ENCODE peak calls at places on chromosomes 2 and 18, in eight cellular contexts. A is HL-60; L is left ventricle myocardium inferior; N is mesenteric fat pad; H is D341Med; C is effector memory CD4-positive, alpha-beta T cell; O is activated CD4-positive, alpha-beta T cell treated with anti-CD3 and anti-CD28 coated beads, Interleukin-2, amount 10 ng/mL, durations not matched to agents 7 days and 5 days; X is EL. W is an unnamed sample.

GRCh38 chr2:45754087-45755015 is 102.9 kb downstream of the PRKCE start:
- DNase-seq in A (no peak), X (no peak), H (no peak), C (no peak), L (no peak), O (no peak), N (no peak), W (no peak)

GRCh38 chr2:8496079-8496478 is 185.8 kb upstream of the ID2 start:
- DNase-seq in X (no peak), L (no peak), C (no peak), A (no peak), N (no peak), O (no peak), H (no peak), W (no peak)

GRCh38 chr18:44996261-44996660 is 315.6 kb downstream of the SETBP1 start:
- DNase-seq in C (no peak), L (no peak), A (peak), O (no peak), X (no peak), N (no peak), H (no peak), W (no peak)

GRCh38 chr2:167355796-167356195 is 467.5 kb downstream of the XIRP2 start:
- DNase-seq in H (no peak), O (no peak), N (no peak), L (no peak), C (no peak), X (no peak), A (no peak), W (no peak)

GRCh38 chr2:38158361-38159128 is 82.6 kb upstream of the CYP1B1 start:
- DNase-seq in N (no peak), H (no peak), A (no peak), X (no peak), C (no peak), O (no peak), L (no peak), W (no peak)

GRCh38 chr2:49861821-49862220 is 707.5 kb upstream of the FSHR start:
- DNase-seq in O (no peak), N (no peak), X (no peak), A (no peak), L (no peak), H (no peak), C (no peak), W (no peak)

GRCh38 chr18:46275370-46275769 is 171.2 kb downstream of the HAUS1 start:
- DNase-seq in A (no peak), L (no peak), C (no peak), N (no peak), H (no peak), X (no peak), O (no peak), W (no peak)

GRCh38 chr18:61031626-61032025 is 301.6 kb upstream of the CDH20 start:
- DNase-seq in O (no peak), L (no peak), N (no peak), C (no peak), X (no peak), H (no peak), A (no peak), W (no peak)

GRCh38 chr2:189096769-189097447 is 82.7 kb downstream of the COL5A2 start:
- DNase-seq in C (no peak), O (no peak), L (no peak), A (no peak), H (no peak), X (peak), N (no peak), W (no peak)

GRCh38 chr2:70921839-70922590 is 13.7 kb upstream of the ATP6V1B1 start:
- DNase-seq in C (no peak), A (no peak), N (peak), O (no peak), L (no peak), H (no peak), X (peak), W (peak)

GRCh38 chr2:202545523-202545922 is 89.2 kb upstream of the FAM117B start:
- DNase-seq in X (no peak), A (no peak), N (no peak), L (no peak), O (no peak), H (no peak), C (no peak), W (no peak)

GRCh38 chr2:48719480-48720177 is 35.9 kb downstream of the LHCGR start:
- DNase-seq in O (no peak), C (no peak), H (no peak), N (no peak), A (no peak), X (no peak), L (no peak), W (no peak)

GRCh38 chr18:79507546-79508480 is 112.1 kb downstream of the NFATC1 start:
- DNase-seq in L (peak), N (peak), C (no peak), X (peak), O (no peak), A (peak), H (no peak), W (peak)

GRCh38 chr2:54416166-54416798 is 39.8 kb upstream of the SPTBN1 start:
- DNase-seq in N (no peak), O (no peak), H (no peak), L (peak), A (no peak), C (no peak), X (peak), W (no peak)

GRCh38 chr2:164039270-164039669 is 303.5 kb upstream of the FIGN start:
- DNase-seq in O (no peak), C (no peak), X (no peak), L (no peak), N (no peak), H (no peak), A (no peak), W (no peak)

GRCh38 chr2:74985983-74986382 is 27.5 kb downstream of the POLE4 start:
- DNase-seq in N (no peak), C (no peak), H (no peak), L (peak), O (no peak), A (no peak), X (no peak), W (no peak)

GRCh38 chr18:50656396-50656795 is 96.5 kb downstream of the MAPK4 start:
- DNase-seq in H (no peak), C (no peak), A (no peak), L (no peak), O (no peak), N (no peak), X (peak), W (no peak)

GRCh38 chr18:63505566-63506335 is 29.0 kb downstream of the SERPINB5 start:
- DNase-seq in A (no peak), O (peak), X (peak), L (no peak), N (no peak), H (peak), C (no peak), W (no peak)

GRCh38 chr18:13303761-13304364 is 85.3 kb downstream of the LDLRAD4 start:
- DNase-seq in A (no peak), C (no peak), X (no peak), L (no peak), H (no peak), N (no peak), O (no peak), W (no peak)

GRCh38 chr2:66271777-66272176 is 163.1 kb upstream of the MEIS1 start:
- DNase-seq in C (no peak), X (no peak), N (no peak), L (no peak), A (no peak), O (no peak), H (no peak), W (no peak)

GRCh38 chr18:13374468-13375301 is 156.1 kb downstream of the LDLRAD4 start:
- DNase-seq in O (no peak), L (no peak), C (no peak), H (peak), N (no peak), X (no peak), A (no peak), W (peak)

GRCh38 chr2:28101892-28102291 is 211.4 kb downstream of the BABAM2 start:
- DNase-seq in X (peak), O (no peak), L (no peak), C (no peak), N (no peak), A (no peak), H (no peak), W (no peak)

GRCh38 chr2:10148268-10148667 is 25.7 kb downstream of the RRM2 start:
- DNase-seq in A (no peak), C (no peak), X (no peak), O (no peak), N (no peak), L (no peak), H (no peak), W (no peak)

GRCh38 chr2:143279672-143280071 is 150.5 kb downstream of the ARHGAP15 start:
- DNase-seq in N (no peak), L (no peak), X (no peak), C (no peak), A (no peak), H (no peak), O (no peak), W (no peak)

GRCh38 chr2:105129722-105130232 is 91.9 kb downstream of the MRPS9 start:
- DNase-seq in H (no peak), C (no peak), O (no peak), N (no peak), A (no peak), X (no peak), L (no peak), W (no peak)

GRCh38 chr2:109306190-109306589 is 177.2 kb downstream of the SH3RF3 start:
- DNase-seq in C (no peak), A (no peak), L (no peak), H (no peak), O (no peak), N (no peak), X (no peak), W (no peak)

GRCh38 chr2:223970343-223971128 is 13.3 kb downstream of the MRPL44 start:
- DNase-seq in H (peak), O (peak), C (no peak), A (no peak), L (no peak), N (no peak), X (peak), W (no peak)

GRCh38 chr18:28177828-28178635 is 1.1 kb upstream of the CDH2 start:
- DNase-seq in A (no peak), X (peak), N (no peak), C (no peak), L (peak), H (peak), O (no peak), W (no peak)

GRCh38 chr2:229539628-229540027 is 174.7 kb downstream of the DNER start:
- DNase-seq in X (peak), N (no peak), A (no peak), O (no peak), L (no peak), C (no peak), H (no peak), W (no peak)

GRCh38 chr2:217903859-217904613 is 98.8 kb downstream of the TNS1 start:
- DNase-seq in H (no peak), C (no peak), L (peak), O (no peak), A (no peak), N (no peak), X (no peak), W (peak)

GRCh38 chr18:79852561-79853302 is 55.0 kb downstream of the KCNG2 start:
- DNase-seq in H (no peak), N (peak), L (no peak), O (no peak), X (no peak), A (no peak), C (no peak), W (peak)

GRCh38 chr2:128774320-128775063 is 455.8 kb upstream of the HS6ST1 start:
- DNase-seq in N (peak), L (no peak), X (no peak), O (no peak), C (no peak), H (no peak), A (no peak), W (peak)

GRCh38 chr18:54822872-54823845 is 5.1 kb upstream of the RAB27B start:
- DNase-seq in H (no peak), X (peak), L (no peak), A (no peak), C (no peak), O (no peak), N (no peak), W (no peak)

GRCh38 chr18:11654736-11655604 is 34.1 kb upstream of the GNAL start:
- DNase-seq in N (peak), O (peak), H (peak), X (peak), C (no peak), A (peak), L (peak), W (no peak)

GRCh38 chr2:224127871-224128501 is 88.9 kb upstream of the SERPINE2 start:
- DNase-seq in C (no peak), N (no peak), H (no peak), L (no peak), X (peak), A (no peak), O (no peak), W (no peak)

W was measured in cardiac septum.